ENCODE peak calls at places on chromosome 14, in ten cellular contexts. P is colonic mucosa, W is mesenchymal stem cell, N is BE2C, T is ascending aorta, H is neural progenitor cell, Z is heart left ventricle, B is SJSA1, L is GM23338, C is Peyer's patch. D is an unnamed sample. For H3K4me1, the result is how much of the 10 kb centered on the place peaks cover.

GRCh38 chr14:31945074-31945613 is 132.0 kb upstream of the ARHGAP5 start:
- DNase-seq in P (peak), W (no peak), N (peak), T (no peak), H (no peak), Z (no peak), B (no peak), L (no peak), C (peak), D (peak)

GRCh38 chr14:105891631-105892452 is 365.5 kb downstream of the TMEM121 start:
- DNase-seq in P (no peak), W (no peak), N (peak), T (peak), H (no peak), Z (peak), B (no peak), L (no peak), C (peak), D (no peak)

GRCh38 chr14:64591809-64592208 is 42.0 kb downstream of the PPP1R36 start:
- DNase-seq in P (no peak), W (peak), N (no peak), T (no peak), H (no peak), Z (no peak), B (no peak), L (no peak), C (no peak), D (no peak)

GRCh38 chr14:74514471-74514932 is 20.9 kb downstream of the ISCA2 start:
- DNase-seq in P (no peak), W (peak), N (no peak), T (peak), H (no peak), Z (peak), B (peak), L (peak), C (peak), D (peak)

GRCh38 chr14:29805415-29806123 is 122.1 kb downstream of the PRKD1 start:
- DNase-seq in P (no peak), W (peak), N (no peak), T (peak), H (no peak), Z (peak), B (peak), L (no peak), C (no peak), D (no peak)

GRCh38 chr14:23300687-23301223 is 1.9 kb downstream of the PPP1R3E start:
- DNase-seq in P (peak), W (no peak), N (no peak), T (peak), H (peak), Z (peak), B (peak), L (peak), C (peak), D (peak)

GRCh38 chr14:92412912-92413311 is 89.9 kb downstream of the SLC24A4 start:
- DNase-seq in P (no peak), W (peak), N (no peak), T (no peak), H (no peak), Z (no peak), B (no peak), L (no peak), C (no peak), D (no peak)

GRCh38 chr14:92930737-92931602 is 8.0 kb downstream of the CHGA start:
- DNase-seq in P (no peak), W (no peak), N (no peak), T (no peak), H (no peak), Z (no peak), B (no peak), L (no peak), C (no peak), D (no peak)

GRCh38 chr14:86391085-86391484 is 861.1 kb downstream of the FLRT2 start:
- DNase-seq in P (no peak), W (no peak), N (no peak), T (no peak), H (no peak), Z (no peak), B (no peak), L (no peak), C (no peak), D (no peak)

GRCh38 chr14:104262515-104263514 is 124.4 kb downstream of the KIF26A start:
- DNase-seq in P (peak), W (no peak), N (peak), T (no peak), H (no peak), Z (peak), B (no peak), L (no peak), C (peak), D (peak)

GRCh38 chr14:65462411-65462810 is 49.9 kb downstream of the FUT8 start:
- DNase-seq in P (no peak), W (no peak), N (no peak), T (no peak), H (no peak), Z (no peak), B (peak), L (no peak), C (no peak), D (no peak)

GRCh38 chr14:65650843-65651242 is 238.3 kb downstream of the FUT8 start:
- DNase-seq in P (no peak), W (no peak), N (no peak), T (no peak), H (peak), Z (no peak), B (no peak), L (no peak), C (no peak), D (no peak)

GRCh38 chr14:93752980-93753561 is 35.2 kb downstream of the PRIMA1 start:
- DNase-seq in P (no peak), W (no peak), N (peak), T (no peak), H (no peak), Z (peak), B (no peak), L (no peak), C (peak), D (no peak)

GRCh38 chr14:100285021-100285912 is 21.0 kb downstream of the SLC25A29 start:
- DNase-seq in P (peak), W (peak), N (peak), T (peak), H (peak), Z (peak), B (peak), L (peak), C (peak), D (peak)

GRCh38 chr14:62428429-62429203 is 616.6 kb downstream of the KCNH5 start:
- DNase-seq in P (no peak), W (peak), N (no peak), T (no peak), H (no peak), Z (no peak), B (peak), L (no peak), C (no peak), D (no peak)

GRCh38 chr14:64970041-64970440 is 2.1 kb downstream of the RAB15 start:
- DNase-seq in P (peak), W (no peak), N (no peak), T (no peak), H (no peak), Z (no peak), B (no peak), L (no peak), C (no peak), D (peak)

GRCh38 chr14:74973003-74973614 is 17.7 kb upstream of the PGF start:
- DNase-seq in P (no peak), W (no peak), N (no peak), T (peak), H (no peak), Z (peak), B (no peak), L (no peak), C (no peak), D (peak)

GRCh38 chr14:35403397-35404245 is 928 bp downstream of the NFKBIA start:
- DNase-seq in P (peak), W (peak), N (peak), T (peak), H (peak), Z (peak), B (peak), L (peak), C (peak), D (peak)

GRCh38 chr14:35401422-35401729 is 3.2 kb downstream of the NFKBIA start:
- DNase-seq in P (no peak), W (no peak), N (no peak), T (no peak), H (no peak), Z (no peak), B (no peak), L (no peak), C (no peak), D (no peak)

GRCh38 chr14:35401853-35402252 is 2.7 kb downstream of the NFKBIA start:
- DNase-seq in P (no peak), W (no peak), N (no peak), T (no peak), H (no peak), Z (peak), B (no peak), L (no peak), C (no peak), D (no peak)

GRCh38 chr14:35403085-35403396 is 1.5 kb downstream of the NFKBIA start:
- DNase-seq in P (no peak), W (no peak), N (no peak), T (no peak), H (no peak), Z (peak), B (no peak), L (no peak), C (peak), D (peak)

GRCh38 chr14:35402323-35403084 is 2.0 kb downstream of the NFKBIA start:
- DNase-seq in P (peak), W (peak), N (no peak), T (no peak), H (no peak), Z (no peak), B (no peak), L (no peak), C (peak), D (peak)
- H3K4me1 ChIP-seq in P (under half), W (under half), N (under half), T (under half), H (under half), Z (half or more), B (under half), L (under half), C (under half), D (under half)

GRCh38 chr14:69900603-69901002 is 21.4 kb downstream of the SMOC1 start:
- DNase-seq in P (no peak), W (no peak), N (no peak), T (no peak), H (no peak), Z (no peak), B (no peak), L (no peak), C (no peak), D (no peak)
- H3K4me3 ChIP-seq in P (no peak), W (no peak), N (no peak), T (no peak), H (no peak), Z (no peak), B (no peak), L (no peak), C (no peak), D (no peak)

GRCh38 chr14:102235275-102235897 is 69.6 kb downstream of the MOK start:
- DNase-seq in P (peak), W (peak), N (peak), T (peak), H (peak), Z (peak), B (peak), L (peak), C (peak), D (peak)
- H3K4me1 ChIP-seq in P (under half), W (under half), N (under half), T (under half), H (under half), Z (under half), B (under half), L (under half), C (under half), D (under half)

GRCh38 chr14:58292192-58292591 is 6.2 kb upstream of the ARID4A start:
- DNase-seq in P (no peak), W (no peak), N (no peak), T (no peak), H (no peak), Z (no peak), B (no peak), L (no peak), C (no peak), D (no peak)
- H3K4me3 ChIP-seq in P (no peak), W (peak), N (no peak), T (no peak), H (no peak), Z (no peak), B (no peak), L (no peak), C (no peak), D (no peak)

DNA sequence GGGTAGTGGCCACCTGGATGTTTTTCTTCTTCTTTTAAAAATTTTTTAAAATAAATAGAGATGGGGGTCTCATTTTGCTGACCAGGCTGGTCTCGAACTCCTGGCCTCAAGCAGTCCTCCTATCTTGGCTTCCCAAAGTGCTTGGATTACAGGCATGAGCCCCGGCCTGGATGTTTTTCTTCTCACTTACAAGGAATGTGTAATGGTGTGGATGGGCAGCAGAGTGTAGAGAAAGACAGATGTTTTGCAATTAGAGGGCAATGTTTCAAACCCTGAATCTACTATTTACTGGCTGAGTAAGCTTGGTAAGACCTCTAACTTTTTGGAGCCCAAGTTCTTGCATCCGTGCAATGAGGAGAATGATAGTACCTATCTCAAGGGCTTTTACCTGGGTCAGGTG is 48.1 kb downstream of the ADCK1 start:
- DNase-seq in P (no peak), W (no peak), N (no peak), T (no peak), H (no peak), Z (no peak), B (no peak), L (no peak), C (no peak), D (no peak)
- H3K4me1 ChIP-seq in P (under half), W (under half), N (under half), T (under half), H (under half), Z (under half), B (under half), L (under half), C (under half), D (under half)

GRCh38 chr14:82759691-82760090 is 1226.0 kb upstream of the SEL1L start:
- DNase-seq in P (no peak), W (no peak), N (no peak), T (no peak), H (no peak), Z (no peak), B (no peak), L (no peak), C (no peak), D (no peak)
- H3K4me3 ChIP-seq in P (no peak), W (no peak), N (no peak), T (no peak), H (no peak), Z (no peak), B (no peak), L (no peak), C (no peak), D (no peak)

DNA sequence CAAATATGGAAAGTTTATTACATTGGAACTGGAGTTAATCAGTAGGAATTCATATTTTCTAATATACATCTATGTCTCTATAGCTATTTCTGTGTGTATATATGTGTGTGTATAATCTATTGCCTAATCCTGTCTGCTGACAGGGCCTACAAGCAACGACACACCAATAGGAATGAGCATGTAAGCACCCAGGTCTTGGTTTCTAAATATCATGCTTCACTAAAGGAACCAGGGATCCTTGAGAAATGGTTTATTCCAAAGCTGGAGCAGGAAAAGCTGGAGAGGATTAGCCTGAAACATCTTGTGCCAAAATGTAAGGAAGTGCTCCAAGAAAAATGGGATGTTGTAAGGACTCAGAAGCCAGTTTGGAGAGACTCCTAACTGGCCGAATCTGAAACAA is 29.3 kb upstream of the LGALS3 start:
- DNase-seq in P (peak), W (peak), N (no peak), T (no peak), H (no peak), Z (no peak), B (no peak), L (no peak), C (no peak), D (no peak)
- H3K4me1 ChIP-seq in P (under half), W (under half), N (under half), T (under half), H (under half), Z (half or more), B (half or more), L (under half), C (under half), D (under half)

GRCh38 chr14:102933618-102934231 is 11.3 kb downstream of the AMN start:
- DNase-seq in P (no peak), W (no peak), N (no peak), T (no peak), H (no peak), Z (no peak), B (no peak), L (no peak), C (peak), D (peak)
- H3K4me3 ChIP-seq in P (no peak), W (no peak), N (no peak), T (no peak), H (no peak), Z (no peak), B (no peak), L (no peak), C (no peak), D (no peak)

D was measured in mucosa of descending colon.